ENCODE peak calls at places on chromosomes 13 and 19, in seven cellular contexts. G is tibial nerve; E is naive thymus-derived CD8-positive, alpha-beta T cell; Y is left colon; C is activated B cell treated with CpG ODN at 0.5 μM for 24 hours; D is AG04450; Z is nephron progenitor cell. F is an unnamed sample.

GRCh38 chr19:2848625-2849024 is 7.3 kb downstream of the ZNF555 start:
- DNase-seq in Y (no peak), Z (no peak), D (peak), E (no peak), G (no peak), C (no peak), F (no peak)

GRCh38 chr19:11481777-11482383 is 1.0 kb upstream of the ELAVL3 start:
- DNase-seq in Z (peak), C (peak), G (no peak), E (peak), Y (no peak), D (peak), F (peak)

GRCh38 chr19:37635076-37636056 is 19.9 kb downstream of the ZFP30 start:
- DNase-seq in G (no peak), Z (no peak), Y (no peak), E (no peak), C (no peak), D (no peak), F (peak)

GRCh38 chr19:27775395-27775794 is 1437.6 kb downstream of the UQCRFS1 start:
- DNase-seq in D (no peak), C (no peak), G (no peak), Y (no peak), E (no peak), Z (no peak), F (no peak)

GRCh38 chr13:51731759-51732158 is 72.2 kb downstream of the DHRS12 start:
- DNase-seq in G (no peak), D (no peak), E (no peak), C (no peak), Y (no peak), Z (no peak), F (no peak)

GRCh38 chr13:30371649-30372265 is 50.5 kb upstream of the UBE2L5 start:
- DNase-seq in Z (no peak), G (no peak), E (peak), Y (peak), C (peak), D (no peak), F (peak)

GRCh38 chr13:30153871-30154426 is 153.4 kb downstream of the KATNAL1 start:
- DNase-seq in Z (peak), G (no peak), Y (no peak), D (no peak), E (no peak), C (no peak), F (no peak)

GRCh38 chr19:4120531-4120930 is 3.4 kb downstream of the MAP2K2 start:
- DNase-seq in Z (no peak), C (no peak), Y (no peak), G (no peak), E (no peak), D (no peak), F (no peak)

GRCh38 chr19:41564515-41565383 is 11.2 kb upstream of the CEACAM21 start:
- DNase-seq in E (no peak), C (no peak), G (no peak), Y (no peak), Z (no peak), D (no peak), F (no peak)

GRCh38 chr19:58568731-58569130 is 4.4 kb downstream of the MZF1 start:
- DNase-seq in Y (peak), C (no peak), E (no peak), G (peak), Z (no peak), D (no peak), F (no peak)

GRCh38 chr19:15897026-15897737 is 692 bp downstream of the CYP4F2 start:
- DNase-seq in Y (no peak), D (no peak), E (no peak), G (no peak), Z (no peak), C (no peak), F (no peak)

GRCh38 chr19:31698352-31698751 is 349.1 kb upstream of the TSHZ3 start:
- DNase-seq in G (no peak), C (no peak), Z (no peak), Y (no peak), D (no peak), E (no peak), F (no peak)

GRCh38 chr13:63024458-63024857 is 1608.8 kb upstream of the PCDH20 start:
- DNase-seq in D (no peak), G (no peak), E (no peak), Z (no peak), Y (no peak), C (no peak), F (no peak)

GRCh38 chr19:10744222-10744847 is 26.5 kb downstream of the DNM2 start:
- DNase-seq in C (no peak), G (no peak), E (no peak), Z (no peak), Y (peak), D (no peak), F (no peak)

GRCh38 chr19:17966115-17966455 is 822 bp upstream of the KCNN1 start:
- DNase-seq in Z (no peak), E (no peak), D (no peak), Y (no peak), C (no peak), G (no peak), F (no peak)

GRCh38 chr13:100646030-100646673 is 28.4 kb downstream of the TMTC4 start:
- DNase-seq in Z (peak), Y (no peak), C (no peak), E (no peak), D (no peak), G (no peak), F (peak)

GRCh38 chr13:19782049-19782726 is 557 bp downstream of the PSPC1 start:
- DNase-seq in Y (peak), E (no peak), G (peak), D (no peak), Z (peak), C (peak), F (no peak)